ENCODE peak calls at places on chromosomes 16 and 17, in four cellular contexts. D is PC-3; C is mucosa of descending colon; G is CD4-positive, CD25-positive, alpha-beta regulatory T cell. A is an unnamed sample. For H3K4me1, the result is how much of the 10 kb centered on the place peaks cover.

GRCh38 chr16:69217433-69217832 is 30.5 kb downstream of the SNTB2 start:
- DNase-seq in D (peak), C (no peak), G (no peak), A (peak)

GRCh38 chr17:61230972-61231820 is 168.4 kb upstream of the TBX2 start:
- DNase-seq in D (no peak), C (no peak), G (no peak), A (no peak)

GRCh38 chr17:73156166-73156840 is 8.5 kb upstream of the SSTR2 start:
- DNase-seq in D (peak), C (peak), G (peak), A (peak)

GRCh38 chr16:56988948-56989945 is at the start of gene NLRC5:
- DNase-seq in D (peak), C (peak), G (peak), A (peak)

GRCh38 chr17:58210922-58211321 is 8.1 kb downstream of the MKS1 start:
- DNase-seq in D (no peak), C (no peak), G (no peak), A (no peak)

GRCh38 chr16:648071-648785 is 937 bp upstream of the WDR90 start:
- DNase-seq in D (no peak), C (peak), G (no peak), A (peak)

GRCh38 chr16:75138636-75139035 is 9.7 kb upstream of the ZFP1 start:
- DNase-seq in D (no peak), C (no peak), G (no peak), A (no peak)

GRCh38 chr16:65890203-65890602 is 476.3 kb upstream of the CDH5 start:
- DNase-seq in D (no peak), C (no peak), G (no peak), A (no peak)

GRCh38 chr16:11824362-11824761 is 27.0 kb downstream of the RSL1D1 start:
- DNase-seq in D (no peak), C (no peak), G (no peak), A (no peak)

GRCh38 chr17:50604470-50604869 is 30.2 kb upstream of the ABCC3 start:
- DNase-seq in D (no peak), C (no peak), G (no peak), A (no peak)

GRCh38 chr17:73348824-73349095 is 37.0 kb upstream of the CDC42EP4 start:
- DNase-seq in D (no peak), C (no peak), G (no peak), A (no peak)

GRCh38 chr17:42493324-42493723 is 34.6 kb downstream of the ATP6V0A1 start:
- DNase-seq in D (no peak), C (no peak), G (no peak), A (no peak)

GRCh38 chr17:40065771-40066510 is 3.2 kb downstream of the THRA start:
- DNase-seq in D (no peak), C (no peak), G (no peak), A (no peak)

GRCh38 chr16:22739077-22739476 is 74.9 kb upstream of the HS3ST2 start:
- DNase-seq in D (no peak), C (no peak), G (no peak), A (no peak)

GRCh38 chr16:23380501-23380951 is 72.5 kb downstream of the COG7 start:
- DNase-seq in D (no peak), C (no peak), G (no peak), A (no peak)

GRCh38 chr17:76077582-76078110 is 1.3 kb upstream of the ZACN start:
- DNase-seq in D (peak), C (no peak), G (no peak), A (no peak)

GRCh38 chr17:77325537-77325825 is 184.7 kb downstream of the SEC14L1 start:
- DNase-seq in D (no peak), C (no peak), G (no peak), A (no peak)

DNA sequence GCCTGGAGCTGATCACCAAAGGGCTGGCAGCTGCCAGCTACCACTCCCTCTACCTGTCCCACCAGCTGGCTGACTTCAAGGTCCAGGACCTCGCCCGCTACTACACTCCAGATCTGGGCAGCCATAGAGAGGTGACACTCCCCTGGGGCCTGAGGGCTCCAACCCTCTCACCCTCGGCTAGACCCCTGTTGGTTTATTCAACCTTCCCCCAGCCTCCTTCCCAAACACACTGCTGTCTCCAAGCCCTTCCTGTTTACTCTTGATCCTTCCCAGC is 18.0 kb downstream of the ALOX12B start:
- DNase-seq in D (no peak), C (peak), G (no peak), A (no peak)
- H3K4me1 ChIP-seq in D (under half), C (under half), G (under half), A (under half)

GRCh38 chr17:8953152-8953885 is 12.2 kb downstream of the PIK3R5 start:
- DNase-seq in D (no peak), C (no peak), G (no peak), A (no peak)
- H3K4me1 ChIP-seq in D (under half), C (under half), G (half or more), A (under half)

DNA sequence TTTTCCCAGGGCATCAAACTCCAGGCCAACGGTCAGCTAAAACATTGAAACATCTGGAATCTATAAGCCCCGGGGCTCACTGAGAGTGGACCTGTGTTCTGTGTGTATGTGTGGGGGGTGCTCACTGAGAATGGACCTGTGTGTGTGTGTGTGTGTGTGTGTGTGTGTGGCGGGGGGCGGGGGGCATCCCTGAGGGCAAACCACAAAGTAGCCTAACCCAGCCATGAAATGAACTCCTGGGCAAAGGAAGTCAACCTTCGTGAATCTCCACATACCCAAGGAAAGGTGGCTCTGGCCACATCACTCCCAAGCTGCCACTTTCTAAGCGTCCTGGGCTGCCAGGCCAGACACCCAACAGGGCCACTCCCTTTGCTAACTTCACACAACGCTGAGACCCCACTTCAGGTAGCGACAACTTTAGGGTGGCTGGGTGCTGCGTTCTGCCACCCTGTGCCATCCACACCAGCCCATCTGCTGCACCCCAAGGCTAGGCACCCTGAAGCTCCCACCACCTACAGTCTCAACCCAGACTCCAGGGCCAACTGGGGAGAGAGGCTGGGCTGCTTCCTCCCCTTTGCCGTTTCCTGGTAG is 1.6 kb downstream of the MAFG start:
- DNase-seq in D (no peak), C (no peak), G (no peak), A (no peak)
- H3K4me1 ChIP-seq in D (under half), C (half or more), G (under half), A (under half)

GRCh38 chr17:74547736-74548135 is 1.8 kb upstream of the CD300C start:
- DNase-seq in D (peak), C (no peak), G (no peak), A (no peak)

GRCh38 chr17:74547264-74547663 is 1.3 kb upstream of the CD300C start:
- DNase-seq in D (no peak), C (no peak), G (no peak), A (no peak)

GRCh38 chr17:74549343-74549742 is 3.4 kb upstream of the CD300C start:
- DNase-seq in D (no peak), C (no peak), G (no peak), A (no peak)

GRCh38 chr17:74552037-74552436 is 6.1 kb upstream of the CD300C start:
- DNase-seq in D (peak), C (no peak), G (no peak), A (peak)

GRCh38 chr17:74550602-74551001 is 4.7 kb upstream of the CD300C start:
- DNase-seq in D (no peak), C (no peak), G (no peak), A (no peak)
- H3K4me1 ChIP-seq in D (under half), C (under half), G (under half), A (under half)

DNA sequence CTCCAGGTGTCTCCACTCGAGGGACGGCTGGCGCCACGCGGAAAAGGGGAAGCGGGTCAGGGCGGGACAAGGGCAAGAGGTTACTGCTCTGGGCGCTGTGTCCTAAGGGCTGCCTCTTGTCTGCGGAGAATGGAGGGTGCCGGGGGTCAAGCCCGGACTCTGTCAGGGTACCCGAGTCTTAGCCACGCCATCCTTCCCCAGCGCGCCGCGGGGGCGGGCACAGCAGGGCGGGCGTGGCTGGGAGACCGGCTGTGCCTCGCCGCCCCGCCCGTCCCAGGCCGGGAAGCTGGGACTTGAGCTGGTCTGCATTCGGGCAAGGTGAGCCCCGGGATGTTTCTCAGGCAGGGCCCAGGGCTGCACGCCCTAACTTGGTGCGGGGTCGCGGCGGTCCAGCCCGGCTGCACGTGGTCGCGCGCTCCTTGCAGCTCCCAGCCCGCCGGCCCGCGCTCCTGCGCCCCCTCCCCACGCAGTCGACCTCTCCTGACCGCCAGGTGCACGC is 6.2 kb upstream of the ACTG1 start:
- DNase-seq in D (peak), C (peak), G (no peak), A (peak)
- H3K4me1 ChIP-seq in D (under half), C (under half), G (under half), A (half or more)

GRCh38 chr16:24996301-24996700 is 18.9 kb downstream of the ARHGAP17 start:
- DNase-seq in D (no peak), C (no peak), G (no peak), A (no peak)

GRCh38 chr16:24993722-24994686 is 21.2 kb downstream of the ARHGAP17 start:
- DNase-seq in D (peak), C (no peak), G (no peak), A (peak)

GRCh38 chr16:24996731-24997130 is 18.4 kb downstream of the ARHGAP17 start:
- DNase-seq in D (no peak), C (no peak), G (no peak), A (no peak)

GRCh38 chr16:24995469-24995868 is 19.7 kb downstream of the ARHGAP17 start:
- DNase-seq in D (no peak), C (no peak), G (no peak), A (no peak)

GRCh38 chr16:24995033-24995432 is 20.1 kb downstream of the ARHGAP17 start:
- DNase-seq in D (no peak), C (no peak), G (no peak), A (no peak)
- H3K4me1 ChIP-seq in D (under half), C (half or more), G (under half), A (under half)

GRCh38 chr17:79796570-79797491 is at the start of gene CBX8:
- DNase-seq in D (peak), C (peak), G (peak), A (peak)
- H3K4me1 ChIP-seq in D (under half), C (under half), G (under half), A (under half)

GRCh38 chr16:3158014-3158497 is 23.2 kb downstream of the ZNF213 start:
- DNase-seq in D (peak), C (peak), G (no peak), A (peak)

GRCh38 chr16:3165111-3165822 is 22.7 kb upstream of the OR1F1 start:
- DNase-seq in D (no peak), C (no peak), G (no peak), A (no peak)

GRCh38 chr16:3164121-3164991 is 23.6 kb upstream of the OR1F1 start:
- DNase-seq in D (no peak), C (no peak), G (no peak), A (no peak)

GRCh38 chr16:3158498-3159314 is 23.9 kb downstream of the ZNF213 start:
- DNase-seq in D (peak), C (peak), G (peak), A (peak)

GRCh38 chr16:3161235-3162018 is 26.6 kb upstream of the OR1F1 start:
- DNase-seq in D (no peak), C (peak), G (no peak), A (no peak)
- H3K4me1 ChIP-seq in D (under half), C (under half), G (under half), A (under half)

GRCh38 chr17:59839646-59840328 is 53.0 kb downstream of the TUBD1 start:
- DNase-seq in D (peak), C (no peak), G (no peak), A (no peak)
- H3K4me1 ChIP-seq in D (under half), C (under half), G (under half), A (under half)

GRCh38 chr17:43662432-43663141 is 865 bp upstream of the MEOX1 start:
- DNase-seq in D (no peak), C (no peak), G (no peak), A (no peak)

GRCh38 chr17:43659823-43660222 is 1.9 kb downstream of the MEOX1 start:
- DNase-seq in D (no peak), C (no peak), G (no peak), A (no peak)

GRCh38 chr17:43661699-43662431 is at the start of gene MEOX1:
- DNase-seq in D (peak), C (no peak), G (no peak), A (peak)

GRCh38 chr17:43660262-43660661 is 1.5 kb downstream of the MEOX1 start:
- DNase-seq in D (no peak), C (no peak), G (no peak), A (no peak)

DNA sequence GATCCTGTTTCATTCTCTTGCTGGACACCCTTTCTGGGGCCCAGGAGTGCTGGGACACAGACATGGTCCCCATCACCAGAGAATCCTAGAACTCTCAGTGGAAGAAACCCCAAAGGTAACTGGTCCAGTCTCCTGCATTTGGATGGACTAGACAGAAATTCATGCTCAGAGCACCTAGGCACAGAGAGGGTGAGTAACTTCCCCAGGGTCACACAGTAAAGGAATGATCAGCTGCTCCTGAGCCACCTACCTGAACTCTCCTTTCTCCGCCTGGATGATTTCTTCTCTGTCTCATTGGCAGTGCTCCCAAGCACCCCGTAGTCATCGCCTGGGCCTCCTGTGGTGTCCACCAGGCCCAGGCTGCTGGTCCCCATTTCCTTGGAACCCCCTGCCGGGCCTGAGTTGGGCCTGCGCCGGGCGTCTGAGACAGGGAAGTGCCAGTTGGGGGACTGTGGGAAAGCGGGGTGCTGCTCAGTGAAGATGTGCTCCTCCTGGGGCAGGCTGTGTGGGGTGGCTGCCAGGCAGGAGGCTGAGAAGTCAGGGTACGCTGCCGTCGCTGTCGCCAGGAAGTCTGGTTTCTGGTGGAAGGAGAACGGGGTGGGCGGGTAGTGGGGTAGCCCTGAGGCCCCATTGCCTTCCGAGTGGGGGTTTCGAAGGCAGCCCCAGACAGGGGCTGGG is 767 bp downstream of the MEOX1 start:
- DNase-seq in D (no peak), C (no peak), G (no peak), A (no peak)
- H3K4me1 ChIP-seq in D (under half), C (under half), G (half or more), A (under half)

A was measured in mammary epithelial cell.